ENCODE peak calls at places on chromosomes 3 and 15, in four cellular contexts. Q is cardiac muscle cell, W is fibroblast of lung, J is K562. A is an unnamed sample. For H3K36me3, the result is how much of the 10 kb centered on the place peaks cover.

GRCh38 chr15:89746386-89746974 is 4.6 kb downstream of the MESP1 start:
- DNase-seq in Q (peak), W (no peak), J (no peak), A (no peak)

GRCh38 chr15:89860446-89860845 is 33.3 kb downstream of the AP3S2 start:
- DNase-seq in Q (peak), W (no peak), J (no peak), A (no peak)

GRCh38 chr3:29642393-29643033 is 361.6 kb downstream of the RBMS3 start:
- DNase-seq in Q (peak), W (peak), J (no peak), A (no peak)

GRCh38 chr15:92617197-92618037 is 38.2 kb downstream of the FAM174B start:
- DNase-seq in Q (peak), W (peak), J (peak), A (no peak)

GRCh38 chr15:80582816-80583423 is 112.2 kb upstream of the ABHD17C start:
- DNase-seq in Q (no peak), W (no peak), J (no peak), A (no peak)

GRCh38 chr3:22585504-22585903 is 617.6 kb upstream of the UBE2E2 start:
- DNase-seq in Q (peak), W (peak), J (no peak), A (peak)

GRCh38 chr3:139934557-139935070 is 371 bp upstream of the CLSTN2 start:
- DNase-seq in Q (peak), W (peak), J (no peak), A (no peak)

GRCh38 chr3:197256836-197257444 is 41.5 kb downstream of the DLG1 start:
- DNase-seq in Q (peak), W (peak), J (peak), A (peak)

GRCh38 chr3:89216021-89216739 is 108.8 kb downstream of the EPHA3 start:
- DNase-seq in Q (peak), W (peak), J (no peak), A (no peak)

GRCh38 chr3:30852833-30853232 is 41.6 kb downstream of the GADL1 start:
- DNase-seq in Q (no peak), W (no peak), J (no peak), A (no peak)

GRCh38 chr3:38950585-38950984 is 101.2 kb downstream of the SCN11A start:
- DNase-seq in Q (no peak), W (no peak), J (no peak), A (no peak)

GRCh38 chr3:89851974-89852621 is 744.7 kb downstream of the EPHA3 start:
- DNase-seq in Q (peak), W (peak), J (no peak), A (no peak)

GRCh38 chr3:177135841-177136492 is 61.3 kb downstream of the TBL1XR1 start:
- DNase-seq in Q (no peak), W (no peak), J (no peak), A (no peak)

GRCh38 chr3:158103956-158104338 is 2.3 kb downstream of the SHOX2 start:
- DNase-seq in Q (no peak), W (no peak), J (no peak), A (no peak)

GRCh38 chr3:158102219-158102612 is 4.0 kb downstream of the SHOX2 start:
- DNase-seq in Q (no peak), W (no peak), J (no peak), A (no peak)

GRCh38 chr3:158103131-158103955 is 2.9 kb downstream of the SHOX2 start:
- DNase-seq in Q (no peak), W (no peak), J (no peak), A (no peak)

GRCh38 chr3:158101330-158102218 is 4.6 kb downstream of the SHOX2 start:
- DNase-seq in Q (no peak), W (no peak), J (no peak), A (no peak)

GRCh38 chr3:158102660-158103085 is 3.5 kb downstream of the SHOX2 start:
- DNase-seq in Q (no peak), W (no peak), J (no peak), A (no peak)
- H3K27ac ChIP-seq in Q (no peak), W (no peak), J (no peak), A (no peak)

GRCh38 chr15:40926659-40927496 is 2.3 kb upstream of the DLL4 start:
- DNase-seq in Q (no peak), W (no peak), J (no peak), A (no peak)
- H3K4me3 ChIP-seq in Q (no peak), W (no peak), J (no peak), A (no peak)

DNA sequence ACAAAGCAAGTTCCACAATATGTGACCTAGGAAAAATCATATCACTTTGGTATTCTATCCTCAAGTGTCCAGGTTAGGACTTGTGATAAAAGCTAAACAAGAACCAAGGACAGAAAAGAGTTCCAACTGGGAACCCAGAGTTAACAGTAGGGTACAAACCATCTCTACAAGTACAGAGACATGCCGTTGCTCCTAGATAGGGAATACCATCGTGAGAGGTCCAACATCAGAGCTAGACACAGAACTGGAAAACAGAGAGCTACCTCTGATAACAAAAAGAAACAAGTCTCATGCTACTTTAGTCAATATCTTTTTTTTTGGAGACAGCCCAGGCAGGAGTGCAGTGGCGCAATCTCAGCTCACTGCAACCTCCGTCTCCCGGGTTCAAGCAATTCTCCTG is 37.8 kb downstream of the SMARCC1 start:
- DNase-seq in Q (no peak), W (no peak), J (no peak), A (no peak)
- H3K36me3 ChIP-seq in Q (under half), W (under half), J (half or more), A (under half)

DNA sequence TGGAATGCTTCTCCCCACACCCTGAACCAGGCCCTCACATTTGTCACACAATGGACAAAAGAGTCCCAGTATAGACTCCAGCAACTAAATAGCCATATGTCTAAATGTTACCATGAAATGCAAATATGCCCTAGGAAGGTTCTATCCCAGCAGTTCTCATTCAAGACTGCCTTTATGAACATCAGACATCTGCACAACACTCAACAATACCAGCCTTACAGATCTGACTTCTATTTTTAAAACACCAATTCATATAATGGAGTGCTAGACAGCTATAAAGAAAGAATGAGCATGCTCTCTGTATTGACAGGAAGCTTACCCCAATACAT is 7.8 kb downstream of the ITGB5 start:
- DNase-seq in Q (no peak), W (no peak), J (no peak), A (no peak)
- H3K27ac ChIP-seq in Q (no peak), W (peak), J (peak), A (peak)

GRCh38 chr15:67100124-67100791 is 34.9 kb downstream of the SMAD3 start:
- DNase-seq in Q (no peak), W (no peak), J (no peak), A (no peak)
- H3K4me3 ChIP-seq in Q (no peak), W (peak), J (no peak), A (no peak)

GRCh38 chr3:185659942-185660921 is 74.1 kb downstream of the SENP2 start:
- DNase-seq in Q (peak), W (peak), J (peak), A (peak)

GRCh38 chr3:185658943-185659342 is 72.8 kb downstream of the SENP2 start:
- DNase-seq in Q (peak), W (no peak), J (no peak), A (no peak)

GRCh38 chr3:185657691-185658503 is 71.8 kb downstream of the SENP2 start:
- DNase-seq in Q (no peak), W (no peak), J (no peak), A (no peak)

GRCh38 chr3:185657211-185657610 is 71.1 kb downstream of the SENP2 start:
- DNase-seq in Q (no peak), W (no peak), J (no peak), A (no peak)

DNA sequence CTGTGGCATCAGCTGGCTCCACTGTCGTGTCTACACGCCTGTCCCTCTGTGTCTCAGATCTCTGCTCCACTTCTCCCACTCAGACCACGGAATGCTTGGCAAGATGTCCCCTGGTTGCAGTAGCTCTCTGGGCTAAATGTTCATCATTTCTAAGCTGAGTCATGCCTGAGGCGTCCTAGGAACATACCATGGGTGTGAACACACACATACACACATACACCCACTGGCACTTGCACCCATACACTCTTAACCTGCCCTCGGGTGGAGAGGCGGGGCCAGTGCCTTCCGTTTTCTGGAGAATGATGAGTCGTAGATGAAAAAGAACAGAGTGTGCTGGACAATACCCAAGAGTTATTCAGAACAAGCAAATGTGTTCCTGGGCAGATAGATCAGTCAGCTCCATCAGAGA is 72.4 kb downstream of the SENP2 start:
- DNase-seq in Q (peak), W (peak), J (no peak), A (peak)
- H3K36me3 ChIP-seq in Q (under half), W (under half), J (half or more), A (under half)

DNA sequence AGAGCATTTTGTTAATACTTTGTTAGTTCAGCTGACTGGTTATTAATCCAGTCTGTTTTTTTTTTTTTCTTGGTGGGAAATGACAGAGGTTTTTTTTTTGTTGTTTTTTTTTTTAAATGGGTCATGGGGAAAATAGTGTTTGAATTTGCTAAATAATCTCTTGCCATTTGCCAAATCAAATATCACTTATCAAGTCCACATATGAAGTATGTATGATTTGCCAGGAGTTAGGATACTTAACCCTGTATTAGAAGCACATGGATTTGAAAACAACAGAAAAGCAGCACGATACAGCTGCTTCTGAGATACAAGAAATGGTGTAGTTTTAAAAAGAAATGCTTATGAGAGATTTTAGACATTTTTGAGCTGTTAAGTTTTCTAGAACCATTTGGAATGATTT is 21.6 kb downstream of the P2RY14 start:
- DNase-seq in Q (no peak), W (no peak), J (no peak), A (no peak)
- H3K27ac ChIP-seq in Q (no peak), W (no peak), J (no peak), A (no peak)

GRCh38 chr3:56826831-56827722 is 25.3 kb upstream of the ARHGEF3 start:
- DNase-seq in Q (peak), W (peak), J (no peak), A (no peak)
- H3K4me3 ChIP-seq in Q (no peak), W (no peak), J (no peak), A (no peak)

DNA sequence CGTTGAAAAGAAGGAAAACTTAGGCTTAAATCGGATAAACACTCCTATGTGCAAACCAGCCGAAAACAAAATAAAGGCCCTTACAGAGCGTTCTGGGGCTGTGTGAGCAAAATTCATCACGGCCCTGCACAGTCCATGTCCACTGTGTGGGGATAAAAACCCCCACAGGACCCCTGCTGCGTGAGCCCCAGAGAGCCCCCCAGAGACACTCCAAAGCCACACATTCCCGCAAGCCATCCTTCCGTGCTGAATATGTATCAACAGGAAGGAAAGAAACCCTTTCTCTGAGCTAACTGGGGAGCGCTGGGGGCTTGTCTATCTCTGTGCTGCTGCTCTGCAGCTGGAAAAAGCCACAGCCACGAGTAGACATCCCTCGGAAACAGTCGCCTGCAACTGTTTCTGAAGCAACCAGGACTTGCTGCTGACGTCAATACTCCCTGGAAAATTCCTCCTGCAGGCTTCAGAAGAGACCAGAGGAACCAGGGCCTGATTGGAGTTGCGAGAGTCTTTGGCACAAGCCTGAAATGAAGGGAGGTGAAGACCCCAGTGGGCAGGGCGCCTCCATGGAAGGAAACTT is 72.6 kb downstream of the NUP210 start:
- DNase-seq in Q (peak), W (peak), J (no peak), A (no peak)
- H3K36me3 ChIP-seq in Q (under half), W (under half), J (half or more), A (under half)